ENCODE peak calls at places on chromosome 19, in six cellular contexts. One of them, this sample, is unnamed.

GRCh38 chr19:18762125-18763023 is 28.7 kb downstream of the COMP start:
- DNase-seq in GM12892: no peak
- DNase-seq in K562: no peak
- DNase-seq in H1: no peak
- DNase-seq in GM12878: no peak
- DNase-seq in HepG2: peak
- DNase-seq in this sample: no peak

GRCh38 chr19:20359933-20360720 is 193.1 kb downstream of the ZNF486 start:
- DNase-seq in GM12892: no peak
- DNase-seq in K562: peak
- DNase-seq in HepG2: no peak
- DNase-seq in H1: peak
- DNase-seq in GM12878: no peak
- DNase-seq in this sample: no peak

GRCh38 chr19:42282036-42282762 is 13.1 kb downstream of the CIC start:
- DNase-seq in H1: peak
- DNase-seq in GM12892: no peak
- DNase-seq in GM12878: no peak
- DNase-seq in HepG2: no peak
- DNase-seq in K562: peak
- DNase-seq in this sample: no peak

GRCh38 chr19:22623841-22624221 is 10.3 kb upstream of the ZNF492 start:
- DNase-seq in GM12892: no peak
- DNase-seq in HepG2: no peak
- DNase-seq in GM12878: no peak
- DNase-seq in K562: no peak
- DNase-seq in H1: no peak
- DNase-seq in this sample: no peak

GRCh38 chr19:32877323-32877912 is 7.9 kb upstream of the SLC7A9 start:
- DNase-seq in GM12878: no peak
- DNase-seq in GM12892: no peak
- DNase-seq in HepG2: no peak
- DNase-seq in K562: no peak
- DNase-seq in H1: peak
- DNase-seq in this sample: no peak

GRCh38 chr19:18029617-18030338 is 21.8 kb downstream of the ARRDC2 start:
- DNase-seq in GM12892: no peak
- DNase-seq in HepG2: peak
- DNase-seq in GM12878: no peak
- DNase-seq in H1: no peak
- DNase-seq in K562: no peak
- DNase-seq in this sample: no peak

GRCh38 chr19:52585101-52585500 is 15.0 kb downstream of the ZNF701 start:
- DNase-seq in K562: no peak
- DNase-seq in H1: no peak
- DNase-seq in HepG2: no peak
- DNase-seq in GM12892: no peak
- DNase-seq in GM12878: no peak
- DNase-seq in this sample: no peak

GRCh38 chr19:3785938-3786824 is at the start of gene MATK:
- DNase-seq in GM12878: no peak
- DNase-seq in K562: peak
- DNase-seq in HepG2: no peak
- DNase-seq in GM12892: no peak
- DNase-seq in H1: peak
- DNase-seq in this sample: no peak

GRCh38 chr19:46600393-46601317 is 475 bp upstream of the CALM3 start:
- DNase-seq in GM12892: peak
- DNase-seq in K562: peak
- DNase-seq in GM12878: peak
- DNase-seq in H1: peak
- DNase-seq in HepG2: peak
- DNase-seq in this sample: peak

GRCh38 chr19:53432088-53432661 is 391 bp downstream of the ZNF761 start:
- DNase-seq in H1: peak
- DNase-seq in GM12892: no peak
- DNase-seq in HepG2: no peak
- DNase-seq in GM12878: no peak
- DNase-seq in K562: peak
- DNase-seq in this sample: no peak

GRCh38 chr19:58326501-58326913 is 287 bp upstream of the ZSCAN22 start:
- DNase-seq in GM12892: no peak
- DNase-seq in GM12878: no peak
- DNase-seq in H1: no peak
- DNase-seq in HepG2: no peak
- DNase-seq in K562: no peak
- DNase-seq in this sample: no peak

GRCh38 chr19:14159059-14159458 is 22.7 kb upstream of the ASF1B start:
- DNase-seq in GM12878: no peak
- DNase-seq in K562: no peak
- DNase-seq in H1: no peak
- DNase-seq in GM12892: no peak
- DNase-seq in HepG2: no peak
- DNase-seq in this sample: peak

GRCh38 chr19:14162871-14163297 is 26.5 kb upstream of the ASF1B start:
- DNase-seq in GM12892: no peak
- DNase-seq in HepG2: no peak
- DNase-seq in H1: no peak
- DNase-seq in GM12878: no peak
- DNase-seq in K562: no peak
- DNase-seq in this sample: no peak

GRCh38 chr19:14160017-14160703 is 23.8 kb upstream of the ASF1B start:
- DNase-seq in GM12878: no peak
- DNase-seq in HepG2: no peak
- DNase-seq in GM12892: peak
- DNase-seq in H1: no peak
- DNase-seq in K562: no peak
- DNase-seq in this sample: peak

GRCh38 chr19:14164088-14164487 is 27.7 kb upstream of the ASF1B start:
- DNase-seq in GM12878: no peak
- DNase-seq in K562: no peak
- DNase-seq in GM12892: no peak
- DNase-seq in H1: no peak
- DNase-seq in HepG2: no peak
- DNase-seq in this sample: no peak

DNA sequence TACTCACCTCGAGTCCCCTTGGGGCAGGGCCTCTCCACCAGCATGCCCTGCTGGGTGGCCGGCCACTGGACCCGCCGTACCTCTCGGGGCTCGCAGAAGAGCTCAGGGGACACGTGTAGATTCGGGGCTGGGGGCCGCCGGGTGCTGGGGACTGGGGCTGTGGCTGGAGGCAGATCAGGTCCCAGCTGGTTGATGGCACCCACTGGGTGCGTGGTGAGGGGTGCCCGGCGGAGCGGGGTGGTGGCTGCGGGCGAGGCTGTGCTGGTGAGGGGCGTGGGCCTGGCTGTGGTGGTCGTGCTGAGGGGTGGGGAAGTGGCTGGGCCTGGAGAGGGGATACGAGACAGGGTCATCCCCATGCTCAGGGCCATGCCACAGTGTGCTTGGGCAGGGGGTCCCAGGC is 24.9 kb upstream of the ASF1B start:
- DNase-seq in GM12878: no peak
- DNase-seq in K562: no peak
- DNase-seq in GM12892: no peak
- DNase-seq in H1: no peak
- DNase-seq in HepG2: no peak
- DNase-seq in this sample: no peak
- TF ChIP-seq POLR2A in GM12878: no peak
- TF ChIP-seq POLR2A in K562: no peak
- TF ChIP-seq POLR2A in GM12892: no peak
- TF ChIP-seq POLR2A in H1: no peak
- TF ChIP-seq POLR2A in HepG2: no peak
- TF ChIP-seq POLR2A in this sample: no peak

GRCh38 chr19:28578786-28579505 is 634.0 kb downstream of the UQCRFS1 start:
- DNase-seq in GM12878: no peak
- DNase-seq in H1: no peak
- DNase-seq in HepG2: no peak
- DNase-seq in K562: no peak
- DNase-seq in GM12892: no peak
- DNase-seq in this sample: no peak
- TF ChIP-seq TAF1 in GM12878: no peak
- TF ChIP-seq TAF1 in H1: no peak
- TF ChIP-seq TAF1 in HepG2: no peak
- TF ChIP-seq TAF1 in K562: no peak
- TF ChIP-seq TAF1 in GM12892: no peak
- TF ChIP-seq TAF1 in this sample: no peak

DNA sequence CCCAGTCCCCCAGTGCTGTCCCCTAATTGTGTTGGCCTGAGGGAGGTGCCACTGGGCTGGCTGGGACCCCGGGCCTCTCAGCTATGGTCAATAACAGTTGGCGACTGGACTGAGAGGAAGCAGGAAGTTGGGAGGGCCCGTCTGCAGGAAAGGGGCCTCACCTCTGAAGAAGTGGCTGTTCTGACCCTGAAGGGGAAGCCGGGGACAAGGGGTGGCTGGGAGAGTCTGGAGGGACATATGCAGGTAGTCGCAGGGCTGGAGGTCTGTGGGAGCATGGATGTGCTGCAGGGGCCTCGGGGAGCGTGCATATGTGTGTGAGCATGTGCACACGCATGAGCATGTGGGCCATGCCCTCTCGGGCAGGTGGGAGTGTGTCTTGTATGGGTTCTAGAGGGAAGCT is 5.9 kb downstream of the PKN1 start:
- DNase-seq in K562: no peak
- DNase-seq in H1: no peak
- DNase-seq in GM12878: no peak
- DNase-seq in HepG2: no peak
- DNase-seq in GM12892: no peak
- DNase-seq in this sample: no peak
- TF ChIP-seq POLR2AphosphoS5 in K562: no peak
- TF ChIP-seq POLR2AphosphoS5 in H1: no peak
- TF ChIP-seq POLR2AphosphoS5 in GM12878: no peak
- TF ChIP-seq POLR2AphosphoS5 in HepG2: no peak
- TF ChIP-seq POLR2AphosphoS5 in GM12892: no peak
- TF ChIP-seq POLR2AphosphoS5 in this sample: no peak

GRCh38 chr19:10735741-10736140 is 17.9 kb downstream of the DNM2 start:
- DNase-seq in K562: peak
- DNase-seq in H1: no peak
- DNase-seq in GM12892: no peak
- DNase-seq in GM12878: no peak
- DNase-seq in HepG2: no peak
- DNase-seq in this sample: no peak
- TF ChIP-seq POLR2A in K562: no peak
- TF ChIP-seq POLR2A in H1: no peak
- TF ChIP-seq POLR2A in GM12892: no peak
- TF ChIP-seq POLR2A in GM12878: no peak
- TF ChIP-seq POLR2A in HepG2: no peak
- TF ChIP-seq POLR2A in this sample: no peak

DNA sequence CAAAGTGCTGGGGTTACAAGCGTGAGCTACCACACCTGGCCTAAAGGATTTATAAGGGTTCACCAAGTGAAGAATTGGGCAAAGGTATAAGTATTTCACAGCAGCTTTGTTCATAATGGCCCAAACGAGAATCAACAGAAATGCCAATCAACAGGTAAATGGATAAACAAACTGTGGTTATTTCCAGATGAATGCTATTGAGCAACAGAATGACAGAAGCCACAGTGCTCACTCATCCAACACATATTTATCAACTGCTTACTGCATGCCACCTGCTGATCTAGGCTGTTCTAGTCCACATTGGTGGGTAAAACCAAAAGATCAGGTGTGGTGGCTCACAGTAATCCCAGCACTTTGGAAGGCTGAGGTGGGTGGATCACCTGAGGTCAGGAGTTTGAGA is 27.7 kb downstream of the CACNA1A start:
- DNase-seq in K562: no peak
- DNase-seq in HepG2: no peak
- DNase-seq in GM12878: no peak
- DNase-seq in H1: no peak
- DNase-seq in GM12892: no peak
- DNase-seq in this sample: no peak
- TF ChIP-seq TAF1 in K562: no peak
- TF ChIP-seq TAF1 in HepG2: no peak
- TF ChIP-seq TAF1 in GM12878: no peak
- TF ChIP-seq TAF1 in H1: no peak
- TF ChIP-seq TAF1 in GM12892: no peak
- TF ChIP-seq TAF1 in this sample: no peak

This sample was measured in GM12891.